ENCODE peak calls at places on chromosomes 1 and 21, in nine cellular contexts. Z is CD8-positive, alpha-beta T cell; V is fibroblast of pulmonary artery; I is ascending aorta; X is upper lobe of right lung; N is brain microvascular endothelial cell; J is kidney; L is sigmoid colon; G is OCI-LY7. P is an unnamed sample.
A peak's percentile ranks its signal among the peaks of the same experiment; 100 is the strongest.

GRCh38 chr1:16145030-16145987 is 10.6 kb downstream of the EPHA2 start:
- DNase-seq in V (peak; percentile 92), G (no peak), I (peak; percentile 92), J (peak; percentile 96), L (peak; percentile 87), X (peak; percentile 95), Z (no peak), N (peak; percentile 93), P (peak; percentile 88)

GRCh38 chr1:197862221-197862620 is 40.2 kb upstream of the C1orf53 start:
- DNase-seq in J (no peak), I (no peak), Z (no peak), V (no peak), N (no peak), X (no peak), G (no peak), L (no peak), P (no peak)

GRCh38 chr1:218344814-218345672 is at the start of gene TGFB2:
- DNase-seq in G (no peak), N (peak; percentile 90), V (peak; percentile 92), Z (no peak), I (peak; percentile 80), L (peak; percentile 87), X (no peak), J (no peak), P (peak; percentile 97)

GRCh38 chr1:84156210-84156621 is 12.1 kb downstream of the PRKACB start:
- DNase-seq in V (peak; percentile 79), N (peak; percentile 64), G (no peak), L (no peak), Z (no peak), J (no peak), X (no peak), I (no peak), P (peak; percentile 84)

GRCh38 chr1:93598396-93598795 is 83.2 kb downstream of the BCAR3 start:
- DNase-seq in L (no peak), Z (no peak), X (no peak), V (no peak), I (no peak), G (no peak), N (no peak), J (no peak), P (no peak)

GRCh38 chr1:17919525-17920439 is 164.6 kb downstream of the ACTL8 start:
- DNase-seq in L (no peak), V (peak; percentile 68), G (peak; percentile 23), X (no peak), N (peak; percentile 57), I (no peak), Z (no peak), J (no peak), P (peak; percentile 71)

GRCh38 chr1:119885903-119886783 is 10.2 kb downstream of the ADAM30 start:
- DNase-seq in G (peak; percentile 62), N (peak; percentile 53), I (no peak), X (peak; percentile 77), L (no peak), J (no peak), Z (no peak), V (peak; percentile 64), P (peak; percentile 66)

GRCh38 chr1:3695326-3696217 is 43.3 kb downstream of the TP73 start:
- DNase-seq in I (no peak), V (peak; percentile 28), X (peak; percentile 77), Z (no peak), L (no peak), N (peak; percentile 23), G (peak; percentile 30), J (no peak), P (peak; percentile 49)

GRCh38 chr1:167922023-167922422 is 8.1 kb upstream of the ADCY10 start:
- DNase-seq in X (no peak), I (no peak), L (no peak), Z (no peak), V (peak; percentile 63), G (no peak), J (no peak), N (no peak), P (peak; percentile 78)

GRCh38 chr1:19463204-19463803 is 22.0 kb downstream of the CAPZB start:
- DNase-seq in V (no peak), Z (peak; percentile 55), N (no peak), G (peak; percentile 66), X (no peak), I (no peak), L (no peak), J (no peak), P (no peak)

GRCh38 chr1:17438977-17439249 is 564 bp downstream of the RCC2 start:
- DNase-seq in L (no peak), Z (no peak), G (no peak), V (no peak), J (peak; percentile 73), N (no peak), I (no peak), X (no peak), P (no peak)

GRCh38 chr1:206575165-206575893 is 36.9 kb downstream of the EIF2D start:
- DNase-seq in I (peak; percentile 71), J (no peak), G (peak; percentile 35), V (peak; percentile 98), Z (no peak), X (no peak), L (peak; percentile 74), N (peak; percentile 32), P (peak; percentile 94)

GRCh38 chr1:57908471-57908870 is 484.6 kb upstream of the DAB1 start:
- DNase-seq in J (no peak), Z (no peak), N (no peak), X (no peak), V (no peak), G (no peak), L (no peak), I (no peak), P (no peak)

GRCh38 chr1:185154912-185155513 is 1.7 kb downstream of the TRMT1L start:
- DNase-seq in G (no peak), N (no peak), Z (no peak), J (no peak), X (no peak), V (no peak), L (no peak), I (no peak), P (peak; percentile 30)

GRCh38 chr1:246219508-246220030 is 287.5 kb downstream of the SMYD3 start:
- DNase-seq in N (no peak), G (no peak), V (no peak), L (no peak), I (no peak), Z (no peak), X (no peak), J (peak; percentile 57), P (peak; percentile 52)

GRCh38 chr1:76928511-76928910 is 61.2 kb downstream of the ST6GALNAC5 start:
- DNase-seq in V (no peak), L (no peak), J (no peak), G (no peak), Z (no peak), I (no peak), X (no peak), N (no peak), P (no peak)

GRCh38 chr21:45818276-45818903 is 163.2 kb upstream of the COL6A1 start:
- DNase-seq in I (no peak), X (no peak), V (peak; percentile 81), G (peak; percentile 7), L (peak; percentile 55), Z (no peak), J (no peak), N (no peak), P (peak; percentile 87)
- TF ChIP-seq CTCF in I (no peak), X (no peak), V (no peak), G (no peak), L (no peak), Z (no peak), J (no peak), N (no peak), P (no peak)

GRCh38 chr1:226661271-226661670 is 77.8 kb downstream of the ITPKB start:
- DNase-seq in N (no peak), Z (no peak), G (no peak), V (no peak), X (no peak), L (no peak), I (no peak), J (no peak), P (no peak)
- H3K4me3 ChIP-seq in N (no peak overlapping the region), Z (no peak overlapping the region), G (peak overlapping the region; percentile 25), V (no peak overlapping the region), X (no peak overlapping the region), L (no peak overlapping the region), I (no peak overlapping the region), J (no peak overlapping the region), P (no peak overlapping the region)

DNA sequence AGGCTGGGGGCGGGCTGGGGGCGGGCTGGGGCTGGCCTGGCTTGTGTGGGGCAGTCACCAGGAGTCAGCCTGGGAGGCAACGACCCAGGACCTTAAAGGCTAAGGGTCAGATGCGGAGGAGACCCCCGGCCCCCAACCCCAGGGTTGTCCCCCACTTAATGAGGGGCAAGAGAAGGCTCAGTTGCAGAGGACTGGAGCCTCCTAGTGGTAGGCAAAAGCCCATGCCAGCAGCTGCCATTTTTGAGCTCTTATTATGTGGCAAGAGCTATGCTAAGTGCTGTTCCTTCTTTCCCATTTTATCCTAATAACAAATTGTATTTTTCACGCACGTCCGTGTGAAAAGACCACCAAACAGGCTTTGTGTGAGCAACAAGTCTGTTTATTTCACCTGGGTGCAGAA is 8.0 kb downstream of the KIAA1614 start:
- DNase-seq in Z (no peak), X (no peak), G (no peak), L (no peak), J (peak; percentile 54), N (no peak), V (no peak), I (no peak), P (peak; percentile 15)
- TF ChIP-seq CTCF in Z (no peak), X (peak; percentile 32), G (peak; percentile 50), L (no peak), J (peak; percentile 28), N (peak; percentile 49), V (peak; percentile 29), I (peak; percentile 7), P (peak; percentile 44)

DNA sequence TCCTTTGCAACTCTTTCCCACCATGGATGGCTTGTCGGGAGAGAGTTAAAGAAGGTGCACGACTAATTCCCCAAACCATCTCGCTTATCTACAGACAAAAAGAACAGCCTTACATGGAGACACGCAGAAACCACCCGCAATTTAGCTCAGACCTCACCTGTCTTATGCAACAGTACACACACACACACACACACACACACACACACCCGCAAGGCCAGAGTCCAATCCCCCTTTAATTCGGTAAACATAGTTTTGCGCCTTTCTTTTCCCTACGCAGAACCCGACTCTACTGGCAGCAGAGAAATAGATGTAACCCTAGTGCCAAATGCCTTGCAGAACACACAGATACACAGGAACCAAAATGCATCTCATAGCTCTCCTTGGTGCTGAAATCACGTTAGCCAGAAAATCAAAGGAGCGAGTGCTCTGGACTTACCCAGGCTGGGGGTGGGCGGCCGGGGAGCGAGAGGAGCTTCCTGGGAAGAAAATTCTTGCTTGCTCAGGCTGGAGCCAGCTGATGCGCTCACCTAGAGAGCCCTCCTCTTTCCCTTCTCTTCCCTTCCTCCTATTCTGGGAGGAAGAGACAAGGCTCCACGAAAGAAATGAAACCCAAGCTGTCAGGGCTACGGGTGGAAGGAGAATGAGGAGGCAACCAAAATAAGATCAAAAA is 470 bp downstream of the TNR start:
- DNase-seq in L (no peak), V (peak; percentile 52), N (peak; percentile 18), Z (no peak), X (no peak), I (no peak), J (no peak), G (no peak), P (peak; percentile 42)
- H3K4me3 ChIP-seq in L (no peak overlapping the region), V (no peak overlapping the region), N (no peak overlapping the region), Z (no peak overlapping the region), X (no peak overlapping the region), I (no peak overlapping the region), J (no peak overlapping the region), G (no peak overlapping the region), P (no peak overlapping the region)

P was measured in choroid plexus epithelial cell.